ENCODE peak calls at places on chromosomes 1 and 21, in five cellular contexts. B is T-cell; O is stimulated activated CD4-positive, alpha-beta T cell treated with anti-CD3 and anti-CD28 coated beads, TNF-alpha, amount 100 ng/mL, for 1 hour; F is IMR-90; K is thyroid gland. D is an unnamed sample.

GRCh38 chr1:20250346-20250989 is 40.2 kb upstream of the VWA5B1 start:
- DNase-seq in O (no peak), F (peak), K (no peak), B (no peak), D (no peak)

GRCh38 chr1:86753700-86754099 is 49.3 kb downstream of the SH3GLB1 start:
- DNase-seq in O (no peak), K (no peak), F (peak), B (no peak), D (no peak)

GRCh38 chr1:178614286-178614685 is 101.4 kb downstream of the TEX35 start:
- DNase-seq in K (no peak), F (no peak), B (no peak), O (no peak), D (no peak)

GRCh38 chr1:3923378-3924185 is 23.5 kb upstream of the C1orf174 start:
- DNase-seq in O (no peak), B (no peak), F (no peak), K (no peak), D (no peak)

GRCh38 chr1:54290443-54291184 is 90.6 kb downstream of the MRPL37 start:
- DNase-seq in O (no peak), F (peak), K (peak), B (no peak), D (peak)

GRCh38 chr21:14880922-14881321 is 183.9 kb downstream of the NRIP1 start:
- DNase-seq in O (no peak), F (peak), K (no peak), B (no peak), D (no peak)

GRCh38 chr21:42057861-42058437 is 13.2 kb upstream of the UMODL1 start:
- DNase-seq in F (no peak), B (no peak), K (no peak), O (no peak), D (no peak)

GRCh38 chr1:51639694-51640093 is 22.8 kb downstream of the OSBPL9 start:
- DNase-seq in K (no peak), O (no peak), B (no peak), F (no peak), D (no peak)

GRCh38 chr1:16038620-16038912 is 5.0 kb upstream of the CLCNKB start:
- DNase-seq in O (no peak), B (no peak), F (no peak), K (no peak), D (no peak)

GRCh38 chr1:116913941-116914340 is 4.2 kb downstream of the PTGFRN start:
- DNase-seq in F (no peak), K (no peak), B (no peak), O (no peak), D (no peak)

GRCh38 chr1:64543831-64544230 is 73.9 kb downstream of the CACHD1 start:
- DNase-seq in K (no peak), B (no peak), F (no peak), O (no peak), D (no peak)

GRCh38 chr21:15669247-15669646 is 60.5 kb upstream of the USP25 start:
- DNase-seq in O (no peak), B (no peak), F (peak), K (no peak), D (no peak)

GRCh38 chr1:116538527-116538926 is 32.3 kb downstream of the CD58 start:
- DNase-seq in B (no peak), F (peak), O (no peak), K (no peak), D (no peak)

GRCh38 chr1:20187103-20187812 is 940 bp upstream of the PLA2G2C start:
- DNase-seq in K (peak), O (no peak), F (no peak), B (no peak), D (no peak)

GRCh38 chr1:33943978-33944377 is 80.1 kb downstream of the HMGB4 start:
- DNase-seq in F (peak), O (no peak), K (no peak), B (no peak), D (peak)

GRCh38 chr1:201501812-201502510 is 5.0 kb downstream of the CSRP1 start:
- DNase-seq in B (no peak), K (peak), F (no peak), O (no peak), D (peak)

GRCh38 chr1:118396279-118396678 is 211.3 kb upstream of the SPAG17 start:
- DNase-seq in O (no peak), B (no peak), F (no peak), K (no peak), D (no peak)

GRCh38 chr1:170583186-170583585 is 51.2 kb downstream of the GORAB start:
- DNase-seq in F (no peak), K (no peak), B (no peak), O (no peak), D (no peak)

GRCh38 chr1:227894831-227895451 is 52.8 kb downstream of the WNT9A start:
- DNase-seq in B (no peak), F (no peak), K (peak), O (no peak), D (peak)

GRCh38 chr1:55981015-55981635 is 598.2 kb downstream of the PLPP3 start:
- DNase-seq in K (no peak), B (no peak), F (no peak), O (no peak), D (no peak)

GRCh38 chr1:156115514-156116374 is 1.2 kb downstream of the LMNA start:
- DNase-seq in B (no peak), O (no peak), F (peak), K (peak), D (peak)

GRCh38 chr1:91781371-91781825 is 104.6 kb downstream of the TGFBR3 start:
- DNase-seq in O (no peak), K (no peak), B (no peak), F (peak), D (no peak)

GRCh38 chr1:111469539-111469938 is 4.2 kb upstream of the C1orf162 start:
- DNase-seq in F (no peak), B (no peak), K (no peak), O (no peak), D (no peak)

GRCh38 chr1:81111818-81112217 is 688.9 kb upstream of the ADGRL2 start:
- DNase-seq in B (no peak), F (peak), O (no peak), K (no peak), D (no peak)

GRCh38 chr1:205774277-205775014 is 836 bp downstream of the RAB29 start:
- DNase-seq in F (no peak), O (no peak), K (peak), B (peak), D (no peak)

GRCh38 chr1:208252126-208252853 is 8.1 kb upstream of the PLXNA2 start:
- DNase-seq in B (no peak), O (no peak), F (no peak), K (no peak), D (peak)

GRCh38 chr1:234427950-234428646 is 50.9 kb downstream of the TARBP1 start:
- DNase-seq in O (no peak), F (no peak), K (no peak), B (no peak), D (no peak)

D was measured in body of pancreas.